ENCODE peak calls at places on chromosomes 4 and X, in five cellular contexts. Z, E, L, V and G are unnamed samples.

GRCh38 chr4:52984469-52984868 is 122.4 kb downstream of the RASL11B start:
- DNase-seq in Z (no peak), E (no peak), L (no peak), V (no peak), G (no peak)

GRCh38 chr4:945274-946102 is 13.2 kb downstream of the TMEM175 start:
- DNase-seq in Z (no peak), E (no peak), L (no peak), V (peak; percentile 19), G (no peak)

GRCh38 chrX:20265221-20265725 is 1.4 kb downstream of the RPS6KA3 start:
- DNase-seq in Z (peak; percentile 47), E (peak; percentile 39), L (peak; percentile 78), V (peak; percentile 60), G (peak; percentile 11)

GRCh38 chr4:97235516-97235915 is 907.8 kb downstream of the STPG2 start:
- DNase-seq in Z (no peak), E (no peak), L (no peak), V (no peak), G (no peak)

GRCh38 chrX:118536204-118536603 is 40.6 kb downstream of the DOCK11 start:
- DNase-seq in Z (no peak), E (no peak), L (no peak), V (no peak), G (no peak)

GRCh38 chr4:6996481-6996880 is 46.7 kb upstream of the TADA2B start:
- DNase-seq in Z (no peak), E (no peak), L (no peak), V (no peak), G (no peak)

GRCh38 chr4:24809376-24809775 is 14.0 kb downstream of the SOD3 start:
- DNase-seq in Z (no peak), E (no peak), L (no peak), V (no peak), G (no peak)

GRCh38 chrX:150507251-150507856 is 61.1 kb upstream of the MTM1 start:
- DNase-seq in Z (no peak), E (no peak), L (no peak), V (peak; percentile 50), G (no peak)

GRCh38 chrX:72028701-72029470 is 102.8 kb downstream of the RTL5 start:
- DNase-seq in Z (no peak), E (no peak), L (no peak), V (no peak), G (no peak)

GRCh38 chrX:24260827-24261550 is 52.9 kb downstream of the SUPT20HL2 start:
- DNase-seq in Z (no peak), E (no peak), L (no peak), V (peak; percentile 46), G (no peak)

GRCh38 chr4:80225628-80226027 is 28.3 kb downstream of the PRDM8 start:
- DNase-seq in Z (no peak), E (no peak), L (no peak), V (no peak), G (no peak)

GRCh38 chr4:163109967-163110366 is 56.7 kb downstream of the NAF1 start:
- DNase-seq in Z (no peak), E (no peak), L (no peak), V (no peak), G (no peak)

GRCh38 chrX:3501833-3502535 is 155.5 kb upstream of the MXRA5 start:
- DNase-seq in Z (no peak), E (no peak), L (no peak), V (no peak), G (no peak)

GRCh38 chrX:54785901-54786300 is 12.2 kb downstream of the ITIH6 start:
- DNase-seq in Z (no peak), E (no peak), L (no peak), V (no peak), G (no peak)

GRCh38 chrX:12210921-12211320 is 72.6 kb downstream of the FRMPD4 start:
- DNase-seq in Z (no peak), E (no peak), L (no peak), V (no peak), G (no peak)

GRCh38 chrX:111151764-111152163 is 55.8 kb downstream of the PAK3 start:
- DNase-seq in Z (no peak), E (no peak), L (no peak), V (no peak), G (no peak)

GRCh38 chrX:152819271-152819670 is 11.3 kb downstream of the CETN2 start:
- DNase-seq in Z (no peak), E (no peak), L (no peak), V (no peak), G (no peak)

GRCh38 chr4:136650541-136651277 is 881.6 kb downstream of the PCDH18 start:
- DNase-seq in Z (no peak), E (no peak), L (no peak), V (no peak), G (no peak)

GRCh38 chr4:152325831-152326230 is 210.1 kb downstream of the FBXW7 start:
- DNase-seq in Z (no peak), E (no peak), L (no peak), V (no peak), G (no peak)

GRCh38 chr4:150972592-150972991 is 42.5 kb downstream of the LRBA start:
- DNase-seq in Z (no peak), E (no peak), L (no peak), V (no peak), G (no peak)

GRCh38 chrX:115616943-115617563 is 56.1 kb downstream of the PLS3 start:
- DNase-seq in Z (no peak), E (no peak), L (no peak), V (no peak), G (peak; percentile 38)

GRCh38 chrX:41913476-41913875 is 9.9 kb downstream of the CASK start:
- DNase-seq in Z (no peak), E (no peak), L (no peak), V (no peak), G (no peak)

GRCh38 chrX:47244676-47245075 is 11.9 kb downstream of the USP11 start:
- DNase-seq in Z (no peak), E (no peak), L (no peak), V (no peak), G (no peak)

GRCh38 chr4:8909548-8909947 is 37.9 kb upstream of the HMX1 start:
- DNase-seq in Z (no peak), E (no peak), L (no peak), V (no peak), G (no peak)

GRCh38 chr4:7384929-7385890 is 49.5 kb downstream of the PSAPL1 start:
- DNase-seq in Z (no peak), E (no peak), L (no peak), V (no peak), G (no peak)

GRCh38 chr4:175946472-175947116 is 119.0 kb upstream of the WDR17 start:
- DNase-seq in Z (no peak), E (no peak), L (no peak), V (no peak), G (no peak)

GRCh38 chr4:182194115-182194834 is 48.9 kb upstream of the TENM3 start:
- DNase-seq in Z (no peak), E (no peak), L (no peak), V (no peak), G (no peak)